ENCODE peak calls at places on chromosomes 13 and 19, in four cellular contexts. One of them, this sample, is unnamed.

GRCh38 chr13:101397742-101398141 is 18.6 kb downstream of the NALCN start:
- DNase-seq in NB4: no peak
- DNase-seq in H54: peak
- DNase-seq in tibial nerve: no peak
- DNase-seq in this sample: no peak

GRCh38 chr13:45849408-45849807 is 2.1 kb downstream of the SIAH3 start:
- DNase-seq in NB4: peak
- DNase-seq in H54: no peak
- DNase-seq in tibial nerve: no peak
- DNase-seq in this sample: no peak

GRCh38 chr19:55640043-55640576 is 692 bp upstream of the ZNF580 start:
- DNase-seq in NB4: no peak
- DNase-seq in H54: no peak
- DNase-seq in tibial nerve: no peak
- DNase-seq in this sample: peak

GRCh38 chr13:40672310-40673060 is 6.0 kb upstream of the FOXO1 start:
- DNase-seq in NB4: no peak
- DNase-seq in H54: peak
- DNase-seq in tibial nerve: no peak
- DNase-seq in this sample: no peak

GRCh38 chr13:73428706-73429105 is 369.9 kb downstream of the KLF5 start:
- DNase-seq in NB4: no peak
- DNase-seq in H54: no peak
- DNase-seq in tibial nerve: no peak
- DNase-seq in this sample: no peak

GRCh38 chr19:28596561-28597071 is 616.3 kb downstream of the UQCRFS1 start:
- DNase-seq in NB4: no peak
- DNase-seq in H54: no peak
- DNase-seq in tibial nerve: no peak
- DNase-seq in this sample: no peak

GRCh38 chr19:54791476-54791875 is 11.9 kb upstream of the KIR2DL4 start:
- DNase-seq in NB4: no peak
- DNase-seq in H54: no peak
- DNase-seq in tibial nerve: no peak
- DNase-seq in this sample: no peak

GRCh38 chr19:13098291-13099072 is 4.2 kb downstream of the LYL1 start:
- DNase-seq in NB4: peak
- DNase-seq in H54: no peak
- DNase-seq in tibial nerve: no peak
- DNase-seq in this sample: no peak

GRCh38 chr13:99432637-99433542 is 68.4 kb upstream of the TM9SF2 start:
- DNase-seq in NB4: peak
- DNase-seq in H54: peak
- DNase-seq in tibial nerve: peak
- DNase-seq in this sample: no peak

GRCh38 chr13:54945978-54946377 is 1917.4 kb downstream of the OLFM4 start:
- DNase-seq in NB4: no peak
- DNase-seq in H54: no peak
- DNase-seq in tibial nerve: no peak
- DNase-seq in this sample: no peak

GRCh38 chr13:113546571-113547247 is 37.8 kb upstream of the TFDP1 start:
- DNase-seq in NB4: no peak
- DNase-seq in H54: no peak
- DNase-seq in tibial nerve: no peak
- DNase-seq in this sample: peak

GRCh38 chr13:31982540-31982939 is 49.0 kb upstream of the FRY start:
- DNase-seq in NB4: peak
- DNase-seq in H54: no peak
- DNase-seq in tibial nerve: peak
- DNase-seq in this sample: peak

GRCh38 chr19:18496167-18496979 is 25.5 kb downstream of the ELL start:
- DNase-seq in NB4: peak
- DNase-seq in H54: peak
- DNase-seq in tibial nerve: no peak
- DNase-seq in this sample: no peak

GRCh38 chr13:22468055-22468454 is 712.7 kb upstream of the SGCG start:
- DNase-seq in NB4: no peak
- DNase-seq in H54: no peak
- DNase-seq in tibial nerve: no peak
- DNase-seq in this sample: no peak

GRCh38 chr19:5149930-5150329 is 181.0 kb downstream of the KDM4B start:
- DNase-seq in NB4: no peak
- DNase-seq in H54: no peak
- DNase-seq in tibial nerve: no peak
- DNase-seq in this sample: no peak

GRCh38 chr19:35106898-35107540 is 8.6 kb upstream of the FXYD3 start:
- DNase-seq in NB4: no peak
- DNase-seq in H54: no peak
- DNase-seq in tibial nerve: no peak
- DNase-seq in this sample: no peak

GRCh38 chr19:35107541-35107939 is 8.1 kb upstream of the FXYD3 start:
- DNase-seq in NB4: no peak
- DNase-seq in H54: peak
- DNase-seq in tibial nerve: peak
- DNase-seq in this sample: peak

GRCh38 chr19:35105047-35105410 is 10.6 kb upstream of the FXYD3 start:
- DNase-seq in NB4: no peak
- DNase-seq in H54: no peak
- DNase-seq in tibial nerve: no peak
- DNase-seq in this sample: no peak

GRCh38 chr19:35105411-35106290 is 10.0 kb upstream of the FXYD3 start:
- DNase-seq in NB4: no peak
- DNase-seq in H54: no peak
- DNase-seq in tibial nerve: no peak
- DNase-seq in this sample: no peak

GRCh38 chr19:35106291-35106583 is 9.4 kb upstream of the FXYD3 start:
- DNase-seq in NB4: no peak
- DNase-seq in H54: no peak
- DNase-seq in tibial nerve: no peak
- DNase-seq in this sample: no peak
- TF ChIP-seq POLR2A in NB4: no peak
- TF ChIP-seq POLR2A in H54: no peak
- TF ChIP-seq POLR2A in tibial nerve: no peak
- TF ChIP-seq POLR2A in this sample: no peak

GRCh38 chr13:60398949-60399589 is 2.0 kb downstream of the TDRD3 start:
- DNase-seq in NB4: peak
- DNase-seq in H54: no peak
- DNase-seq in tibial nerve: no peak
- DNase-seq in this sample: no peak

GRCh38 chr13:60397693-60398437 is 845 bp downstream of the TDRD3 start:
- DNase-seq in NB4: peak
- DNase-seq in H54: peak
- DNase-seq in tibial nerve: peak
- DNase-seq in this sample: peak

GRCh38 chr13:60396008-60396782 is 825 bp upstream of the TDRD3 start:
- DNase-seq in NB4: peak
- DNase-seq in H54: peak
- DNase-seq in tibial nerve: peak
- DNase-seq in this sample: peak

GRCh38 chr13:60398438-60398891 is 1.4 kb downstream of the TDRD3 start:
- DNase-seq in NB4: peak
- DNase-seq in H54: no peak
- DNase-seq in tibial nerve: no peak
- DNase-seq in this sample: no peak

GRCh38 chr13:60396783-60397692 is at the start of gene TDRD3:
- DNase-seq in NB4: peak
- DNase-seq in H54: peak
- DNase-seq in tibial nerve: peak
- DNase-seq in this sample: peak
- TF ChIP-seq POLR2A in NB4: peak
- TF ChIP-seq POLR2A in H54: peak
- TF ChIP-seq POLR2A in tibial nerve: peak
- TF ChIP-seq POLR2A in this sample: no peak

GRCh38 chr13:74674701-74675100 is 540.5 kb upstream of the KLF12 start:
- DNase-seq in NB4: no peak
- DNase-seq in H54: no peak
- DNase-seq in tibial nerve: no peak
- DNase-seq in this sample: no peak

GRCh38 chr13:74683411-74683810 is 549.2 kb upstream of the KLF12 start:
- DNase-seq in NB4: no peak
- DNase-seq in H54: no peak
- DNase-seq in tibial nerve: no peak
- DNase-seq in this sample: no peak

GRCh38 chr13:74681891-74682290 is 547.7 kb upstream of the KLF12 start:
- DNase-seq in NB4: no peak
- DNase-seq in H54: no peak
- DNase-seq in tibial nerve: no peak
- DNase-seq in this sample: no peak

GRCh38 chr13:74675185-74675584 is 541.0 kb upstream of the KLF12 start:
- DNase-seq in NB4: no peak
- DNase-seq in H54: no peak
- DNase-seq in tibial nerve: no peak
- DNase-seq in this sample: no peak

DNA sequence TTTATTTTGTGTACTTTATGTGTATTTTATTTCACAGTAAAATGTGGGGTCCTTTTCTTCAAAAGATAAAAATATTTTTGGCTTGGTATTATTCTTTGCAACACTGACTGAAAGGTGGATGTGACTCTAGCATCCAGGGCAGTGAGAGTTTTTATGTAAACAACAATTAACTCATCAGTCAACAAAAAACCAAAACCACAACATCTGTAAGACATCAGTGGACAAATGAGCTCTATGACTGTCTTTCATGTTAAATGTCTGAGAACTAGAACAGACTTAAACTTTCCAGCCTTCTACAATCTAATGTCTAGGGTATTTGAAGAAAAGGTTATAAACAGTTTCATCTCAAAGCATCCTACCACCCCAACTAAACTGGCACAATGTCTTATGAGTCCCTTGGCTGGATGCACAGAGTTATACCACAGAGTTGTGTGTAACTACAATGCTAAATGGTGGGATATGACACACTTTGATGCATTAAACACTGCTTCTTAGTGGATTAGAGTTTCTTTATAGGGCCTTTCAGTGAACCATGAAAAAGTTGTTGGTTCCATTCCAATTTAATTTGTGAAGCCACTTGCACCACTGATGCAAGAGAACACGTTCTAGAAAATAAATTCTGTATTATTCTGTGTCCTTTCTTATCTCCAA is 544.2 kb upstream of the KLF12 start:
- DNase-seq in NB4: no peak
- DNase-seq in H54: no peak
- DNase-seq in tibial nerve: no peak
- DNase-seq in this sample: no peak
- TF ChIP-seq POLR2A in NB4: no peak
- TF ChIP-seq POLR2A in H54: no peak
- TF ChIP-seq POLR2A in tibial nerve: no peak
- TF ChIP-seq POLR2A in this sample: no peak

DNA sequence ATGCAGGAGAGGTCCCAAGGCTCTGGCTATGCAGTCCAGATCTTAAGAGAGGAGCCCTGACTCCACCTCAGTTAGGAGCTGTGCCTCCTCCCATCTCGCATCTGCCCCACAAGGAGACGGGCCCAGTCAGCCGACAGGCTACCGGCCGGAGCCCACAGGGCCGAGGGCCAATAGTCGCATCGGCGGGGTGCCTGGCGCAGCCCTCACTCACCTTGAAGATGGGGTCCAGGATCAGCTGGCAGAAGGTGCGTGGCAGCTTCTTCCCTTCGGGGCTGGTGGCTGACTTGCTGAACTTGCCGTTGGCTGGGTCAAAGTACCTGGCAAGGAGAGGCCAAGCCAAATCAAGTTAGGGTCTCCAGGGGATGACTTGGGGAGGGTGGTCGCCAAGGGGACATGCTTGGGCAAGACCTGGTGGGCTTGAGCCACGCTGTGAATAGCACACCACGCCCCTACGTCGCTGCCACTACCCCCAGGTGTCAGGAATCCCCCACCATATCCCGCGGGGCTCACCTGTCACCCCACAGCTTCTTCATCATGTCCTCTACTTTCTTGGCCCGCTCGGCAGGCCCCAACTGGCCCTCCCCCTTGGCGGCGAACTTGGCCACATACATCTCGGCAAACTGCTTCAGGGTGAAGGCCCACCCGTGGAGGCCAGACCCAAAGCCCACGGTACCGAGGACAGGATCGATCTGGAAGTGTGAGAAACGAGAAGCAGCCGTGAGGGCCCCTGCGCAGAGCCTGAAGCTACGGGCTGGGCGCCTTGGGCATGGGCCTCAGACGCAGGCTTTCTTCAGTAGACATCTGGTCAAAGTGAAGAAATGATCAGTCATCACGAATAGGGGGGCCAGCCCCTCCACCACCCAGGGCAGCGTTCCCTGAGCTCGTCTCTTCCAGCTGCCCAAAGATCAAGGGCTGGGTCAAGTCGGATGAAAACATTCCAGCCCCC is 3.3 kb downstream of the EEF2 start:
- DNase-seq in NB4: no peak
- DNase-seq in H54: no peak
- DNase-seq in tibial nerve: no peak
- DNase-seq in this sample: peak
- TF ChIP-seq POLR2A in NB4: no peak
- TF ChIP-seq POLR2A in H54: no peak
- TF ChIP-seq POLR2A in tibial nerve: no peak
- TF ChIP-seq POLR2A in this sample: no peak